ENCODE peak calls at places on chromosomes 7 and 10, in ten cellular contexts. One of them, this sample, is unnamed.

GRCh38 chr10:17263580-17263979 is 35.5 kb downstream of the VIM start:
- DNase-seq in stimulated activated CD4-positive, alpha-beta T cell treated with anti-CD3 and anti-CD28 coated beads, Interleukin-15, amount 100 ng/mL, for 24 hours: no peak
- DNase-seq in AG04449: no peak
- DNase-seq in activated CD4-positive, alpha-beta T cell treated with anti-CD3 and anti-CD28 coated beads, Interleukin-2, amount 50 U/mL, for 24 hours: no peak
- DNase-seq in NCI-H510A treated with DMSO at 0.1 percent for 48 hours: no peak
- DNase-seq in astrocyte of the hippocampus: no peak
- DNase-seq in activated CD8-positive, alpha-beta memory T cell treated with anti-CD3 and anti-CD28 coated beads, Interleukin-2, amount 10 ng/mL, durations not matched to agents 7 days and 5 days: no peak
- DNase-seq in activated CD4-positive, CD25-positive, alpha-beta regulatory T cell: no peak
- DNase-seq in upper lobe of left lung: no peak
- DNase-seq in fibroblast of villous mesenchyme: no peak
- DNase-seq in this sample: no peak

GRCh38 chr7:78578701-78579100 is 780.1 kb downstream of the PHTF2 start:
- DNase-seq in AG04449: no peak
- DNase-seq in activated CD4-positive, alpha-beta T cell treated with anti-CD3 and anti-CD28 coated beads, Interleukin-2, amount 50 U/mL, for 24 hours: no peak
- DNase-seq in activated CD8-positive, alpha-beta memory T cell treated with anti-CD3 and anti-CD28 coated beads, Interleukin-2, amount 10 ng/mL, durations not matched to agents 7 days and 5 days: no peak
- DNase-seq in upper lobe of left lung: no peak
- DNase-seq in NCI-H510A treated with DMSO at 0.1 percent for 48 hours: no peak
- DNase-seq in activated CD4-positive, CD25-positive, alpha-beta regulatory T cell: no peak
- DNase-seq in stimulated activated CD4-positive, alpha-beta T cell treated with anti-CD3 and anti-CD28 coated beads, Interleukin-15, amount 100 ng/mL, for 24 hours: no peak
- DNase-seq in fibroblast of villous mesenchyme: no peak
- DNase-seq in astrocyte of the hippocampus: peak
- DNase-seq in this sample: no peak

GRCh38 chr10:89373916-89374711 is 3.7 kb upstream of the IFIT1B start:
- DNase-seq in AG04449: peak
- DNase-seq in upper lobe of left lung: peak
- DNase-seq in NCI-H510A treated with DMSO at 0.1 percent for 48 hours: peak
- DNase-seq in activated CD4-positive, CD25-positive, alpha-beta regulatory T cell: no peak
- DNase-seq in stimulated activated CD4-positive, alpha-beta T cell treated with anti-CD3 and anti-CD28 coated beads, Interleukin-15, amount 100 ng/mL, for 24 hours: no peak
- DNase-seq in activated CD4-positive, alpha-beta T cell treated with anti-CD3 and anti-CD28 coated beads, Interleukin-2, amount 50 U/mL, for 24 hours: no peak
- DNase-seq in fibroblast of villous mesenchyme: peak
- DNase-seq in activated CD8-positive, alpha-beta memory T cell treated with anti-CD3 and anti-CD28 coated beads, Interleukin-2, amount 10 ng/mL, durations not matched to agents 7 days and 5 days: no peak
- DNase-seq in astrocyte of the hippocampus: peak
- DNase-seq in this sample: peak

GRCh38 chr7:122219253-122219865 is 75.3 kb upstream of the AASS start:
- DNase-seq in stimulated activated CD4-positive, alpha-beta T cell treated with anti-CD3 and anti-CD28 coated beads, Interleukin-15, amount 100 ng/mL, for 24 hours: no peak
- DNase-seq in activated CD8-positive, alpha-beta memory T cell treated with anti-CD3 and anti-CD28 coated beads, Interleukin-2, amount 10 ng/mL, durations not matched to agents 7 days and 5 days: no peak
- DNase-seq in activated CD4-positive, alpha-beta T cell treated with anti-CD3 and anti-CD28 coated beads, Interleukin-2, amount 50 U/mL, for 24 hours: no peak
- DNase-seq in NCI-H510A treated with DMSO at 0.1 percent for 48 hours: peak
- DNase-seq in astrocyte of the hippocampus: peak
- DNase-seq in AG04449: no peak
- DNase-seq in activated CD4-positive, CD25-positive, alpha-beta regulatory T cell: no peak
- DNase-seq in upper lobe of left lung: no peak
- DNase-seq in fibroblast of villous mesenchyme: peak
- DNase-seq in this sample: no peak

GRCh38 chr10:117537436-117537903 is 5.1 kb upstream of the EMX2 start:
- DNase-seq in astrocyte of the hippocampus: peak
- DNase-seq in AG04449: no peak
- DNase-seq in activated CD4-positive, alpha-beta T cell treated with anti-CD3 and anti-CD28 coated beads, Interleukin-2, amount 50 U/mL, for 24 hours: no peak
- DNase-seq in activated CD8-positive, alpha-beta memory T cell treated with anti-CD3 and anti-CD28 coated beads, Interleukin-2, amount 10 ng/mL, durations not matched to agents 7 days and 5 days: no peak
- DNase-seq in stimulated activated CD4-positive, alpha-beta T cell treated with anti-CD3 and anti-CD28 coated beads, Interleukin-15, amount 100 ng/mL, for 24 hours: no peak
- DNase-seq in activated CD4-positive, CD25-positive, alpha-beta regulatory T cell: no peak
- DNase-seq in fibroblast of villous mesenchyme: peak
- DNase-seq in upper lobe of left lung: no peak
- DNase-seq in NCI-H510A treated with DMSO at 0.1 percent for 48 hours: no peak
- DNase-seq in this sample: peak

GRCh38 chr7:140684066-140684950 is 11.6 kb downstream of the ADCK2 start:
- DNase-seq in NCI-H510A treated with DMSO at 0.1 percent for 48 hours: no peak
- DNase-seq in stimulated activated CD4-positive, alpha-beta T cell treated with anti-CD3 and anti-CD28 coated beads, Interleukin-15, amount 100 ng/mL, for 24 hours: no peak
- DNase-seq in activated CD8-positive, alpha-beta memory T cell treated with anti-CD3 and anti-CD28 coated beads, Interleukin-2, amount 10 ng/mL, durations not matched to agents 7 days and 5 days: no peak
- DNase-seq in activated CD4-positive, alpha-beta T cell treated with anti-CD3 and anti-CD28 coated beads, Interleukin-2, amount 50 U/mL, for 24 hours: no peak
- DNase-seq in activated CD4-positive, CD25-positive, alpha-beta regulatory T cell: no peak
- DNase-seq in upper lobe of left lung: no peak
- DNase-seq in fibroblast of villous mesenchyme: no peak
- DNase-seq in astrocyte of the hippocampus: no peak
- DNase-seq in AG04449: no peak
- DNase-seq in this sample: no peak

GRCh38 chr10:73039635-73040034 is 57.0 kb downstream of the P4HA1 start:
- DNase-seq in fibroblast of villous mesenchyme: peak
- DNase-seq in AG04449: peak
- DNase-seq in astrocyte of the hippocampus: peak
- DNase-seq in upper lobe of left lung: no peak
- DNase-seq in activated CD4-positive, alpha-beta T cell treated with anti-CD3 and anti-CD28 coated beads, Interleukin-2, amount 50 U/mL, for 24 hours: no peak
- DNase-seq in stimulated activated CD4-positive, alpha-beta T cell treated with anti-CD3 and anti-CD28 coated beads, Interleukin-15, amount 100 ng/mL, for 24 hours: no peak
- DNase-seq in activated CD8-positive, alpha-beta memory T cell treated with anti-CD3 and anti-CD28 coated beads, Interleukin-2, amount 10 ng/mL, durations not matched to agents 7 days and 5 days: no peak
- DNase-seq in NCI-H510A treated with DMSO at 0.1 percent for 48 hours: no peak
- DNase-seq in activated CD4-positive, CD25-positive, alpha-beta regulatory T cell: no peak
- DNase-seq in this sample: peak

GRCh38 chr10:43863859-43864591 is 215.3 kb upstream of the ZNF32 start:
- DNase-seq in NCI-H510A treated with DMSO at 0.1 percent for 48 hours: no peak
- DNase-seq in activated CD8-positive, alpha-beta memory T cell treated with anti-CD3 and anti-CD28 coated beads, Interleukin-2, amount 10 ng/mL, durations not matched to agents 7 days and 5 days: peak
- DNase-seq in activated CD4-positive, CD25-positive, alpha-beta regulatory T cell: no peak
- DNase-seq in AG04449: no peak
- DNase-seq in astrocyte of the hippocampus: peak
- DNase-seq in stimulated activated CD4-positive, alpha-beta T cell treated with anti-CD3 and anti-CD28 coated beads, Interleukin-15, amount 100 ng/mL, for 24 hours: no peak
- DNase-seq in fibroblast of villous mesenchyme: peak
- DNase-seq in upper lobe of left lung: no peak
- DNase-seq in activated CD4-positive, alpha-beta T cell treated with anti-CD3 and anti-CD28 coated beads, Interleukin-2, amount 50 U/mL, for 24 hours: no peak
- DNase-seq in this sample: peak

GRCh38 chr10:131354380-131354779 is 42.9 kb upstream of the TCERG1L start:
- DNase-seq in activated CD4-positive, CD25-positive, alpha-beta regulatory T cell: no peak
- DNase-seq in astrocyte of the hippocampus: peak
- DNase-seq in activated CD8-positive, alpha-beta memory T cell treated with anti-CD3 and anti-CD28 coated beads, Interleukin-2, amount 10 ng/mL, durations not matched to agents 7 days and 5 days: no peak
- DNase-seq in stimulated activated CD4-positive, alpha-beta T cell treated with anti-CD3 and anti-CD28 coated beads, Interleukin-15, amount 100 ng/mL, for 24 hours: no peak
- DNase-seq in fibroblast of villous mesenchyme: no peak
- DNase-seq in NCI-H510A treated with DMSO at 0.1 percent for 48 hours: no peak
- DNase-seq in upper lobe of left lung: no peak
- DNase-seq in activated CD4-positive, alpha-beta T cell treated with anti-CD3 and anti-CD28 coated beads, Interleukin-2, amount 50 U/mL, for 24 hours: no peak
- DNase-seq in AG04449: no peak
- DNase-seq in this sample: no peak

GRCh38 chr10:28798964-28799363 is 121.6 kb downstream of the BAMBI start:
- DNase-seq in activated CD8-positive, alpha-beta memory T cell treated with anti-CD3 and anti-CD28 coated beads, Interleukin-2, amount 10 ng/mL, durations not matched to agents 7 days and 5 days: no peak
- DNase-seq in AG04449: no peak
- DNase-seq in fibroblast of villous mesenchyme: no peak
- DNase-seq in upper lobe of left lung: no peak
- DNase-seq in NCI-H510A treated with DMSO at 0.1 percent for 48 hours: no peak
- DNase-seq in stimulated activated CD4-positive, alpha-beta T cell treated with anti-CD3 and anti-CD28 coated beads, Interleukin-15, amount 100 ng/mL, for 24 hours: no peak
- DNase-seq in activated CD4-positive, alpha-beta T cell treated with anti-CD3 and anti-CD28 coated beads, Interleukin-2, amount 50 U/mL, for 24 hours: no peak
- DNase-seq in activated CD4-positive, CD25-positive, alpha-beta regulatory T cell: no peak
- DNase-seq in astrocyte of the hippocampus: no peak
- DNase-seq in this sample: no peak

GRCh38 chr10:16360425-16360824 is 76.4 kb upstream of the PTER start:
- DNase-seq in activated CD4-positive, CD25-positive, alpha-beta regulatory T cell: no peak
- DNase-seq in stimulated activated CD4-positive, alpha-beta T cell treated with anti-CD3 and anti-CD28 coated beads, Interleukin-15, amount 100 ng/mL, for 24 hours: no peak
- DNase-seq in activated CD8-positive, alpha-beta memory T cell treated with anti-CD3 and anti-CD28 coated beads, Interleukin-2, amount 10 ng/mL, durations not matched to agents 7 days and 5 days: no peak
- DNase-seq in activated CD4-positive, alpha-beta T cell treated with anti-CD3 and anti-CD28 coated beads, Interleukin-2, amount 50 U/mL, for 24 hours: no peak
- DNase-seq in fibroblast of villous mesenchyme: no peak
- DNase-seq in NCI-H510A treated with DMSO at 0.1 percent for 48 hours: no peak
- DNase-seq in upper lobe of left lung: no peak
- DNase-seq in astrocyte of the hippocampus: no peak
- DNase-seq in AG04449: no peak
- DNase-seq in this sample: no peak

GRCh38 chr10:72001026-72001380 is 36.8 kb downstream of the CHST3 start:
- DNase-seq in activated CD4-positive, alpha-beta T cell treated with anti-CD3 and anti-CD28 coated beads, Interleukin-2, amount 50 U/mL, for 24 hours: no peak
- DNase-seq in fibroblast of villous mesenchyme: no peak
- DNase-seq in activated CD4-positive, CD25-positive, alpha-beta regulatory T cell: no peak
- DNase-seq in stimulated activated CD4-positive, alpha-beta T cell treated with anti-CD3 and anti-CD28 coated beads, Interleukin-15, amount 100 ng/mL, for 24 hours: no peak
- DNase-seq in NCI-H510A treated with DMSO at 0.1 percent for 48 hours: no peak
- DNase-seq in astrocyte of the hippocampus: peak
- DNase-seq in activated CD8-positive, alpha-beta memory T cell treated with anti-CD3 and anti-CD28 coated beads, Interleukin-2, amount 10 ng/mL, durations not matched to agents 7 days and 5 days: no peak
- DNase-seq in AG04449: no peak
- DNase-seq in upper lobe of left lung: no peak
- DNase-seq in this sample: no peak

GRCh38 chr10:61993676-61994401 is 92.3 kb downstream of the ARID5B start:
- DNase-seq in activated CD4-positive, alpha-beta T cell treated with anti-CD3 and anti-CD28 coated beads, Interleukin-2, amount 50 U/mL, for 24 hours: no peak
- DNase-seq in AG04449: no peak
- DNase-seq in fibroblast of villous mesenchyme: peak
- DNase-seq in NCI-H510A treated with DMSO at 0.1 percent for 48 hours: peak
- DNase-seq in stimulated activated CD4-positive, alpha-beta T cell treated with anti-CD3 and anti-CD28 coated beads, Interleukin-15, amount 100 ng/mL, for 24 hours: no peak
- DNase-seq in activated CD8-positive, alpha-beta memory T cell treated with anti-CD3 and anti-CD28 coated beads, Interleukin-2, amount 10 ng/mL, durations not matched to agents 7 days and 5 days: no peak
- DNase-seq in astrocyte of the hippocampus: peak
- DNase-seq in activated CD4-positive, CD25-positive, alpha-beta regulatory T cell: no peak
- DNase-seq in upper lobe of left lung: no peak
- DNase-seq in this sample: peak

GRCh38 chr7:120925392-120925791 is 25.2 kb upstream of the ING3 start:
- DNase-seq in AG04449: no peak
- DNase-seq in NCI-H510A treated with DMSO at 0.1 percent for 48 hours: no peak
- DNase-seq in upper lobe of left lung: no peak
- DNase-seq in fibroblast of villous mesenchyme: no peak
- DNase-seq in stimulated activated CD4-positive, alpha-beta T cell treated with anti-CD3 and anti-CD28 coated beads, Interleukin-15, amount 100 ng/mL, for 24 hours: no peak
- DNase-seq in astrocyte of the hippocampus: no peak
- DNase-seq in activated CD4-positive, alpha-beta T cell treated with anti-CD3 and anti-CD28 coated beads, Interleukin-2, amount 50 U/mL, for 24 hours: no peak
- DNase-seq in activated CD4-positive, CD25-positive, alpha-beta regulatory T cell: no peak
- DNase-seq in activated CD8-positive, alpha-beta memory T cell treated with anti-CD3 and anti-CD28 coated beads, Interleukin-2, amount 10 ng/mL, durations not matched to agents 7 days and 5 days: no peak
- DNase-seq in this sample: no peak

GRCh38 chr10:5373321-5373720 is 8.6 kb downstream of the UCN3 start:
- DNase-seq in activated CD8-positive, alpha-beta memory T cell treated with anti-CD3 and anti-CD28 coated beads, Interleukin-2, amount 10 ng/mL, durations not matched to agents 7 days and 5 days: no peak
- DNase-seq in stimulated activated CD4-positive, alpha-beta T cell treated with anti-CD3 and anti-CD28 coated beads, Interleukin-15, amount 100 ng/mL, for 24 hours: no peak
- DNase-seq in upper lobe of left lung: no peak
- DNase-seq in fibroblast of villous mesenchyme: no peak
- DNase-seq in activated CD4-positive, alpha-beta T cell treated with anti-CD3 and anti-CD28 coated beads, Interleukin-2, amount 50 U/mL, for 24 hours: no peak
- DNase-seq in NCI-H510A treated with DMSO at 0.1 percent for 48 hours: no peak
- DNase-seq in AG04449: no peak
- DNase-seq in astrocyte of the hippocampus: no peak
- DNase-seq in activated CD4-positive, CD25-positive, alpha-beta regulatory T cell: no peak
- DNase-seq in this sample: no peak

GRCh38 chr10:28806951-28807759 is 129.8 kb downstream of the BAMBI start:
- DNase-seq in AG04449: no peak
- DNase-seq in stimulated activated CD4-positive, alpha-beta T cell treated with anti-CD3 and anti-CD28 coated beads, Interleukin-15, amount 100 ng/mL, for 24 hours: no peak
- DNase-seq in NCI-H510A treated with DMSO at 0.1 percent for 48 hours: no peak
- DNase-seq in activated CD4-positive, alpha-beta T cell treated with anti-CD3 and anti-CD28 coated beads, Interleukin-2, amount 50 U/mL, for 24 hours: no peak
- DNase-seq in activated CD8-positive, alpha-beta memory T cell treated with anti-CD3 and anti-CD28 coated beads, Interleukin-2, amount 10 ng/mL, durations not matched to agents 7 days and 5 days: no peak
- DNase-seq in activated CD4-positive, CD25-positive, alpha-beta regulatory T cell: no peak
- DNase-seq in astrocyte of the hippocampus: no peak
- DNase-seq in fibroblast of villous mesenchyme: peak
- DNase-seq in upper lobe of left lung: no peak
- DNase-seq in this sample: no peak

GRCh38 chr10:51879238-51879637 is 179.8 kb upstream of the CSTF2T start:
- DNase-seq in AG04449: peak
- DNase-seq in fibroblast of villous mesenchyme: peak
- DNase-seq in activated CD8-positive, alpha-beta memory T cell treated with anti-CD3 and anti-CD28 coated beads, Interleukin-2, amount 10 ng/mL, durations not matched to agents 7 days and 5 days: peak
- DNase-seq in stimulated activated CD4-positive, alpha-beta T cell treated with anti-CD3 and anti-CD28 coated beads, Interleukin-15, amount 100 ng/mL, for 24 hours: peak
- DNase-seq in activated CD4-positive, alpha-beta T cell treated with anti-CD3 and anti-CD28 coated beads, Interleukin-2, amount 50 U/mL, for 24 hours: no peak
- DNase-seq in NCI-H510A treated with DMSO at 0.1 percent for 48 hours: no peak
- DNase-seq in activated CD4-positive, CD25-positive, alpha-beta regulatory T cell: no peak
- DNase-seq in astrocyte of the hippocampus: peak
- DNase-seq in upper lobe of left lung: no peak
- DNase-seq in this sample: peak

GRCh38 chr7:73978681-73979563 is 49.1 kb upstream of the ELN start:
- DNase-seq in stimulated activated CD4-positive, alpha-beta T cell treated with anti-CD3 and anti-CD28 coated beads, Interleukin-15, amount 100 ng/mL, for 24 hours: peak
- DNase-seq in AG04449: no peak
- DNase-seq in fibroblast of villous mesenchyme: peak
- DNase-seq in upper lobe of left lung: peak
- DNase-seq in activated CD8-positive, alpha-beta memory T cell treated with anti-CD3 and anti-CD28 coated beads, Interleukin-2, amount 10 ng/mL, durations not matched to agents 7 days and 5 days: no peak
- DNase-seq in activated CD4-positive, alpha-beta T cell treated with anti-CD3 and anti-CD28 coated beads, Interleukin-2, amount 50 U/mL, for 24 hours: no peak
- DNase-seq in activated CD4-positive, CD25-positive, alpha-beta regulatory T cell: no peak
- DNase-seq in NCI-H510A treated with DMSO at 0.1 percent for 48 hours: peak
- DNase-seq in astrocyte of the hippocampus: no peak
- DNase-seq in this sample: peak

GRCh38 chr10:82267465-82267864 is 392.5 kb downstream of the NRG3 start:
- DNase-seq in activated CD4-positive, CD25-positive, alpha-beta regulatory T cell: no peak
- DNase-seq in activated CD8-positive, alpha-beta memory T cell treated with anti-CD3 and anti-CD28 coated beads, Interleukin-2, amount 10 ng/mL, durations not matched to agents 7 days and 5 days: no peak
- DNase-seq in upper lobe of left lung: no peak
- DNase-seq in activated CD4-positive, alpha-beta T cell treated with anti-CD3 and anti-CD28 coated beads, Interleukin-2, amount 50 U/mL, for 24 hours: no peak
- DNase-seq in stimulated activated CD4-positive, alpha-beta T cell treated with anti-CD3 and anti-CD28 coated beads, Interleukin-15, amount 100 ng/mL, for 24 hours: no peak
- DNase-seq in AG04449: no peak
- DNase-seq in astrocyte of the hippocampus: peak
- DNase-seq in fibroblast of villous mesenchyme: no peak
- DNase-seq in NCI-H510A treated with DMSO at 0.1 percent for 48 hours: no peak
- DNase-seq in this sample: no peak

GRCh38 chr7:30840176-30841024 is 69.2 kb downstream of the MINDY4 start:
- DNase-seq in activated CD4-positive, CD25-positive, alpha-beta regulatory T cell: no peak
- DNase-seq in upper lobe of left lung: no peak
- DNase-seq in fibroblast of villous mesenchyme: no peak
- DNase-seq in activated CD4-positive, alpha-beta T cell treated with anti-CD3 and anti-CD28 coated beads, Interleukin-2, amount 50 U/mL, for 24 hours: no peak
- DNase-seq in activated CD8-positive, alpha-beta memory T cell treated with anti-CD3 and anti-CD28 coated beads, Interleukin-2, amount 10 ng/mL, durations not matched to agents 7 days and 5 days: no peak
- DNase-seq in NCI-H510A treated with DMSO at 0.1 percent for 48 hours: no peak
- DNase-seq in astrocyte of the hippocampus: no peak
- DNase-seq in stimulated activated CD4-positive, alpha-beta T cell treated with anti-CD3 and anti-CD28 coated beads, Interleukin-15, amount 100 ng/mL, for 24 hours: no peak
- DNase-seq in AG04449: no peak
- DNase-seq in this sample: no peak

GRCh38 chr7:52715701-52716100 is 319.7 kb upstream of the POM121L12 start:
- DNase-seq in activated CD4-positive, alpha-beta T cell treated with anti-CD3 and anti-CD28 coated beads, Interleukin-2, amount 50 U/mL, for 24 hours: no peak
- DNase-seq in NCI-H510A treated with DMSO at 0.1 percent for 48 hours: no peak
- DNase-seq in AG04449: no peak
- DNase-seq in stimulated activated CD4-positive, alpha-beta T cell treated with anti-CD3 and anti-CD28 coated beads, Interleukin-15, amount 100 ng/mL, for 24 hours: no peak
- DNase-seq in activated CD8-positive, alpha-beta memory T cell treated with anti-CD3 and anti-CD28 coated beads, Interleukin-2, amount 10 ng/mL, durations not matched to agents 7 days and 5 days: no peak
- DNase-seq in upper lobe of left lung: no peak
- DNase-seq in astrocyte of the hippocampus: no peak
- DNase-seq in activated CD4-positive, CD25-positive, alpha-beta regulatory T cell: no peak
- DNase-seq in fibroblast of villous mesenchyme: no peak
- DNase-seq in this sample: no peak

GRCh38 chr10:63421591-63421990 is 44.2 kb downstream of the JMJD1C start:
- DNase-seq in activated CD4-positive, CD25-positive, alpha-beta regulatory T cell: no peak
- DNase-seq in fibroblast of villous mesenchyme: no peak
- DNase-seq in stimulated activated CD4-positive, alpha-beta T cell treated with anti-CD3 and anti-CD28 coated beads, Interleukin-15, amount 100 ng/mL, for 24 hours: no peak
- DNase-seq in AG04449: no peak
- DNase-seq in NCI-H510A treated with DMSO at 0.1 percent for 48 hours: no peak
- DNase-seq in astrocyte of the hippocampus: no peak
- DNase-seq in activated CD4-positive, alpha-beta T cell treated with anti-CD3 and anti-CD28 coated beads, Interleukin-2, amount 50 U/mL, for 24 hours: no peak
- DNase-seq in activated CD8-positive, alpha-beta memory T cell treated with anti-CD3 and anti-CD28 coated beads, Interleukin-2, amount 10 ng/mL, durations not matched to agents 7 days and 5 days: no peak
- DNase-seq in upper lobe of left lung: no peak
- DNase-seq in this sample: no peak

GRCh38 chr7:25286756-25287155 is 58.5 kb upstream of the NPVF start:
- DNase-seq in astrocyte of the hippocampus: no peak
- DNase-seq in stimulated activated CD4-positive, alpha-beta T cell treated with anti-CD3 and anti-CD28 coated beads, Interleukin-15, amount 100 ng/mL, for 24 hours: no peak
- DNase-seq in fibroblast of villous mesenchyme: no peak
- DNase-seq in activated CD4-positive, CD25-positive, alpha-beta regulatory T cell: no peak
- DNase-seq in AG04449: no peak
- DNase-seq in activated CD4-positive, alpha-beta T cell treated with anti-CD3 and anti-CD28 coated beads, Interleukin-2, amount 50 U/mL, for 24 hours: no peak
- DNase-seq in upper lobe of left lung: no peak
- DNase-seq in activated CD8-positive, alpha-beta memory T cell treated with anti-CD3 and anti-CD28 coated beads, Interleukin-2, amount 10 ng/mL, durations not matched to agents 7 days and 5 days: no peak
- DNase-seq in NCI-H510A treated with DMSO at 0.1 percent for 48 hours: no peak
- DNase-seq in this sample: no peak

GRCh38 chr10:24519950-24520349 is 203.7 kb downstream of the ARHGAP21 start:
- DNase-seq in upper lobe of left lung: no peak
- DNase-seq in astrocyte of the hippocampus: no peak
- DNase-seq in activated CD4-positive, alpha-beta T cell treated with anti-CD3 and anti-CD28 coated beads, Interleukin-2, amount 50 U/mL, for 24 hours: no peak
- DNase-seq in activated CD4-positive, CD25-positive, alpha-beta regulatory T cell: no peak
- DNase-seq in fibroblast of villous mesenchyme: no peak
- DNase-seq in AG04449: no peak
- DNase-seq in stimulated activated CD4-positive, alpha-beta T cell treated with anti-CD3 and anti-CD28 coated beads, Interleukin-15, amount 100 ng/mL, for 24 hours: peak
- DNase-seq in NCI-H510A treated with DMSO at 0.1 percent for 48 hours: no peak
- DNase-seq in activated CD8-positive, alpha-beta memory T cell treated with anti-CD3 and anti-CD28 coated beads, Interleukin-2, amount 10 ng/mL, durations not matched to agents 7 days and 5 days: peak
- DNase-seq in this sample: no peak

GRCh38 chr10:997266-998022 is 9.2 kb downstream of the GTPBP4 start:
- DNase-seq in upper lobe of left lung: no peak
- DNase-seq in activated CD4-positive, alpha-beta T cell treated with anti-CD3 and anti-CD28 coated beads, Interleukin-2, amount 50 U/mL, for 24 hours: no peak
- DNase-seq in NCI-H510A treated with DMSO at 0.1 percent for 48 hours: no peak
- DNase-seq in fibroblast of villous mesenchyme: no peak
- DNase-seq in activated CD8-positive, alpha-beta memory T cell treated with anti-CD3 and anti-CD28 coated beads, Interleukin-2, amount 10 ng/mL, durations not matched to agents 7 days and 5 days: no peak
- DNase-seq in stimulated activated CD4-positive, alpha-beta T cell treated with anti-CD3 and anti-CD28 coated beads, Interleukin-15, amount 100 ng/mL, for 24 hours: no peak
- DNase-seq in AG04449: no peak
- DNase-seq in activated CD4-positive, CD25-positive, alpha-beta regulatory T cell: no peak
- DNase-seq in astrocyte of the hippocampus: no peak
- DNase-seq in this sample: no peak

GRCh38 chr7:22338875-22339274 is 18.1 kb downstream of the RAPGEF5 start:
- DNase-seq in activated CD4-positive, alpha-beta T cell treated with anti-CD3 and anti-CD28 coated beads, Interleukin-2, amount 50 U/mL, for 24 hours: no peak
- DNase-seq in upper lobe of left lung: no peak
- DNase-seq in fibroblast of villous mesenchyme: no peak
- DNase-seq in stimulated activated CD4-positive, alpha-beta T cell treated with anti-CD3 and anti-CD28 coated beads, Interleukin-15, amount 100 ng/mL, for 24 hours: no peak
- DNase-seq in activated CD4-positive, CD25-positive, alpha-beta regulatory T cell: no peak
- DNase-seq in NCI-H510A treated with DMSO at 0.1 percent for 48 hours: peak
- DNase-seq in activated CD8-positive, alpha-beta memory T cell treated with anti-CD3 and anti-CD28 coated beads, Interleukin-2, amount 10 ng/mL, durations not matched to agents 7 days and 5 days: no peak
- DNase-seq in AG04449: no peak
- DNase-seq in astrocyte of the hippocampus: no peak
- DNase-seq in this sample: no peak

GRCh38 chr10:12723240-12723639 is 278.3 kb downstream of the CCDC3 start:
- DNase-seq in stimulated activated CD4-positive, alpha-beta T cell treated with anti-CD3 and anti-CD28 coated beads, Interleukin-15, amount 100 ng/mL, for 24 hours: no peak
- DNase-seq in NCI-H510A treated with DMSO at 0.1 percent for 48 hours: no peak
- DNase-seq in activated CD8-positive, alpha-beta memory T cell treated with anti-CD3 and anti-CD28 coated beads, Interleukin-2, amount 10 ng/mL, durations not matched to agents 7 days and 5 days: no peak
- DNase-seq in activated CD4-positive, alpha-beta T cell treated with anti-CD3 and anti-CD28 coated beads, Interleukin-2, amount 50 U/mL, for 24 hours: no peak
- DNase-seq in AG04449: no peak
- DNase-seq in activated CD4-positive, CD25-positive, alpha-beta regulatory T cell: no peak
- DNase-seq in fibroblast of villous mesenchyme: no peak
- DNase-seq in upper lobe of left lung: no peak
- DNase-seq in astrocyte of the hippocampus: no peak
- DNase-seq in this sample: no peak

GRCh38 chr10:91424016-91424415 is 13.9 kb downstream of the HECTD2 start:
- DNase-seq in activated CD8-positive, alpha-beta memory T cell treated with anti-CD3 and anti-CD28 coated beads, Interleukin-2, amount 10 ng/mL, durations not matched to agents 7 days and 5 days: no peak
- DNase-seq in fibroblast of villous mesenchyme: no peak
- DNase-seq in activated CD4-positive, CD25-positive, alpha-beta regulatory T cell: no peak
- DNase-seq in stimulated activated CD4-positive, alpha-beta T cell treated with anti-CD3 and anti-CD28 coated beads, Interleukin-15, amount 100 ng/mL, for 24 hours: peak
- DNase-seq in AG04449: no peak
- DNase-seq in astrocyte of the hippocampus: peak
- DNase-seq in NCI-H510A treated with DMSO at 0.1 percent for 48 hours: no peak
- DNase-seq in activated CD4-positive, alpha-beta T cell treated with anti-CD3 and anti-CD28 coated beads, Interleukin-2, amount 50 U/mL, for 24 hours: no peak
- DNase-seq in upper lobe of left lung: no peak
- DNase-seq in this sample: peak